ENCODE peak calls at places on chromosomes 13 and 19, in eight cellular contexts. T is NCI-H524; R is activated CD4-positive, CD25-positive, alpha-beta regulatory T cell; Y is neural progenitor cell; X is mucosa of descending colon; H is transverse colon; F is heart right ventricle; J is HFF-Myc. Q is an unnamed sample.

GRCh38 chr13:30870049-30870884 is 35.8 kb upstream of the MEDAG start:
- DNase-seq in T (no peak), R (no peak), Y (peak), X (peak), H (peak), F (peak), J (peak), Q (peak)

GRCh38 chr13:110511509-110512181 is 49.9 kb downstream of the RAB20 start:
- DNase-seq in T (no peak), R (no peak), Y (no peak), X (no peak), H (no peak), F (no peak), J (no peak), Q (no peak)

GRCh38 chr19:55258476-55258827 is 365 bp downstream of the PPP6R1 start:
- DNase-seq in T (no peak), R (no peak), Y (peak), X (peak), H (no peak), F (no peak), J (no peak), Q (no peak)

GRCh38 chr13:76795701-76796695 is 90.2 kb downstream of the KCTD12 start:
- DNase-seq in T (peak), R (no peak), Y (no peak), X (no peak), H (no peak), F (no peak), J (no peak), Q (no peak)

GRCh38 chr13:38417727-38418126 is 68.1 kb downstream of the UFM1 start:
- DNase-seq in T (no peak), R (no peak), Y (peak), X (peak), H (no peak), F (no peak), J (peak), Q (no peak)

GRCh38 chr13:29564828-29565227 is 30.7 kb downstream of the SLC7A1 start:
- DNase-seq in T (no peak), R (no peak), Y (no peak), X (no peak), H (no peak), F (no peak), J (no peak), Q (no peak)

GRCh38 chr19:6213696-6214585 is 65.8 kb downstream of the MLLT1 start:
- DNase-seq in T (no peak), R (no peak), Y (no peak), X (no peak), H (no peak), F (no peak), J (no peak), Q (no peak)

GRCh38 chr13:80100636-80101035 is 240.3 kb downstream of the SPRY2 start:
- DNase-seq in T (no peak), R (no peak), Y (no peak), X (no peak), H (no peak), F (no peak), J (no peak), Q (no peak)

GRCh38 chr13:79915386-79915785 is 425.5 kb downstream of the SPRY2 start:
- DNase-seq in T (no peak), R (no peak), Y (no peak), X (no peak), H (no peak), F (no peak), J (peak), Q (no peak)

GRCh38 chr13:52695856-52696255 is 43.2 kb downstream of the SUGT1 start:
- DNase-seq in T (no peak), R (no peak), Y (no peak), X (no peak), H (no peak), F (no peak), J (no peak), Q (no peak)

GRCh38 chr19:18910010-18910409 is 9.2 kb downstream of the COPE start:
- DNase-seq in T (no peak), R (no peak), Y (no peak), X (no peak), H (no peak), F (no peak), J (no peak), Q (no peak)

GRCh38 chr19:55345818-55346724 is 6.4 kb downstream of the KMT5C start:
- DNase-seq in T (no peak), R (no peak), Y (no peak), X (peak), H (peak), F (no peak), J (no peak), Q (peak)

GRCh38 chr13:57877596-57877995 is 246.1 kb downstream of the PCDH17 start:
- DNase-seq in T (no peak), R (no peak), Y (no peak), X (no peak), H (no peak), F (no peak), J (no peak), Q (no peak)

GRCh38 chr13:110474713-110475112 is 86.8 kb downstream of the RAB20 start:
- DNase-seq in T (no peak), R (no peak), Y (no peak), X (no peak), H (no peak), F (no peak), J (no peak), Q (no peak)

GRCh38 chr19:35751839-35752745 is 3.7 kb downstream of the LIN37 start:
- DNase-seq in T (no peak), R (no peak), Y (no peak), X (no peak), H (peak), F (no peak), J (no peak), Q (no peak)

GRCh38 chr13:27481766-27482165 is 31.4 kb upstream of the MTIF3 start:
- DNase-seq in T (peak), R (no peak), Y (peak), X (peak), H (peak), F (no peak), J (no peak), Q (no peak)

GRCh38 chr19:45294291-45295029 is 28.2 kb downstream of the CKM start:
- DNase-seq in T (no peak), R (no peak), Y (no peak), X (no peak), H (no peak), F (peak), J (no peak), Q (peak)